ENCODE peak calls at places on chromosomes 12 and 14, in six cellular contexts. One of them, this sample, is unnamed.

GRCh38 chr12:111156304-111156703 is 212.6 kb downstream of the PHETA1 start:
- DNase-seq in cardiac muscle cell: no peak
- DNase-seq in astrocyte: no peak
- DNase-seq in heart left ventricle: no peak
- DNase-seq in stomach: no peak
- DNase-seq in IMR-90: no peak
- DNase-seq in this sample: no peak

GRCh38 chr12:62103736-62104135 is 156.5 kb upstream of the USP15 start:
- DNase-seq in cardiac muscle cell: no peak
- DNase-seq in astrocyte: no peak
- DNase-seq in heart left ventricle: no peak
- DNase-seq in stomach: no peak
- DNase-seq in IMR-90: no peak
- DNase-seq in this sample: no peak

GRCh38 chr12:23949212-23950010 is at the start of gene SOX5:
- DNase-seq in cardiac muscle cell: peak; percentile 69
- DNase-seq in astrocyte: peak; percentile 75
- DNase-seq in heart left ventricle: peak; percentile 47
- DNase-seq in stomach: peak; percentile 28
- DNase-seq in IMR-90: peak; percentile 68
- DNase-seq in this sample: no peak

GRCh38 chr12:95773320-95773719 is 17.2 kb downstream of the NTN4 start:
- DNase-seq in cardiac muscle cell: no peak
- DNase-seq in astrocyte: no peak
- DNase-seq in heart left ventricle: no peak
- DNase-seq in stomach: no peak
- DNase-seq in IMR-90: no peak
- DNase-seq in this sample: no peak

GRCh38 chr12:40028296-40028695 is 77.6 kb downstream of the SLC2A13 start:
- DNase-seq in cardiac muscle cell: no peak
- DNase-seq in astrocyte: no peak
- DNase-seq in heart left ventricle: no peak
- DNase-seq in stomach: no peak
- DNase-seq in IMR-90: no peak
- DNase-seq in this sample: no peak

GRCh38 chr12:5088586-5089264 is 45.0 kb downstream of the KCNA5 start:
- DNase-seq in cardiac muscle cell: peak; percentile 86
- DNase-seq in astrocyte: peak; percentile 72
- DNase-seq in heart left ventricle: no peak
- DNase-seq in stomach: no peak
- DNase-seq in IMR-90: peak; percentile 91
- DNase-seq in this sample: no peak

GRCh38 chr12:40561395-40561966 is 130.8 kb upstream of the CNTN1 start:
- DNase-seq in cardiac muscle cell: no peak
- DNase-seq in astrocyte: no peak
- DNase-seq in heart left ventricle: no peak
- DNase-seq in stomach: no peak
- DNase-seq in IMR-90: no peak
- DNase-seq in this sample: no peak

GRCh38 chr14:96056509-96057422 is 17.6 kb downstream of the C14orf132 start:
- DNase-seq in cardiac muscle cell: no peak
- DNase-seq in astrocyte: no peak
- DNase-seq in heart left ventricle: no peak
- DNase-seq in stomach: peak; percentile 36
- DNase-seq in IMR-90: no peak
- DNase-seq in this sample: peak; percentile 10

GRCh38 chr12:67280088-67280487 is 10.9 kb downstream of the CAND1 start:
- DNase-seq in cardiac muscle cell: no peak
- DNase-seq in astrocyte: no peak
- DNase-seq in heart left ventricle: no peak
- DNase-seq in stomach: no peak
- DNase-seq in IMR-90: no peak
- DNase-seq in this sample: no peak

GRCh38 chr14:58239259-58240210 is 5.1 kb upstream of the PSMA3 start:
- DNase-seq in cardiac muscle cell: peak; percentile 68
- DNase-seq in astrocyte: peak; percentile 27
- DNase-seq in heart left ventricle: peak; percentile 63
- DNase-seq in stomach: peak; percentile 82
- DNase-seq in IMR-90: peak; percentile 64
- DNase-seq in this sample: peak; percentile 89

GRCh38 chr12:117570608-117571007 is 209.2 kb upstream of the NOS1 start:
- DNase-seq in cardiac muscle cell: no peak
- DNase-seq in astrocyte: no peak
- DNase-seq in heart left ventricle: no peak
- DNase-seq in stomach: no peak
- DNase-seq in IMR-90: no peak
- DNase-seq in this sample: no peak

GRCh38 chr12:10068634-10069033 is 30.2 kb downstream of the CLEC1A start:
- DNase-seq in cardiac muscle cell: no peak
- DNase-seq in astrocyte: no peak
- DNase-seq in heart left ventricle: no peak
- DNase-seq in stomach: no peak
- DNase-seq in IMR-90: no peak
- DNase-seq in this sample: no peak

GRCh38 chr12:5827591-5827990 is 117.5 kb downstream of the ANO2 start:
- DNase-seq in cardiac muscle cell: no peak
- DNase-seq in astrocyte: no peak
- DNase-seq in heart left ventricle: no peak
- DNase-seq in stomach: no peak
- DNase-seq in IMR-90: no peak
- DNase-seq in this sample: no peak

GRCh38 chr14:96038920-96039632 is at the start of gene C14orf132:
- DNase-seq in cardiac muscle cell: peak; percentile 67
- DNase-seq in astrocyte: peak; percentile 24
- DNase-seq in heart left ventricle: peak; percentile 66
- DNase-seq in stomach: peak; percentile 58
- DNase-seq in IMR-90: peak; percentile 48
- DNase-seq in this sample: peak; percentile 66

GRCh38 chr12:55716582-55717396 is 943 bp downstream of the BLOC1S1 start:
- DNase-seq in cardiac muscle cell: no peak
- DNase-seq in astrocyte: no peak
- DNase-seq in heart left ventricle: peak; percentile 32
- DNase-seq in stomach: no peak
- DNase-seq in IMR-90: no peak
- DNase-seq in this sample: peak; percentile 15

GRCh38 chr14:32593290-32593942 is 264.3 kb downstream of the AKAP6 start:
- DNase-seq in cardiac muscle cell: peak; percentile 48
- DNase-seq in astrocyte: peak; percentile 94
- DNase-seq in heart left ventricle: no peak
- DNase-seq in stomach: no peak
- DNase-seq in IMR-90: peak; percentile 69
- DNase-seq in this sample: no peak

GRCh38 chr14:38357557-38357956 is 101.7 kb upstream of the CLEC14A start:
- DNase-seq in cardiac muscle cell: peak; percentile 91
- DNase-seq in astrocyte: peak; percentile 85
- DNase-seq in heart left ventricle: no peak
- DNase-seq in stomach: no peak
- DNase-seq in IMR-90: peak; percentile 92
- DNase-seq in this sample: no peak

GRCh38 chr14:104066279-104066678 is 19.2 kb upstream of the ASPG start:
- DNase-seq in cardiac muscle cell: no peak
- DNase-seq in astrocyte: no peak
- DNase-seq in heart left ventricle: no peak
- DNase-seq in stomach: no peak
- DNase-seq in IMR-90: no peak
- DNase-seq in this sample: no peak

GRCh38 chr12:319116-319515 is 56.5 kb upstream of the SLC6A13 start:
- DNase-seq in cardiac muscle cell: peak; percentile 13
- DNase-seq in astrocyte: peak; percentile 23
- DNase-seq in heart left ventricle: no peak
- DNase-seq in stomach: no peak
- DNase-seq in IMR-90: no peak
- DNase-seq in this sample: no peak

GRCh38 chr14:52918486-52918885 is 32.4 kb downstream of the FERMT2 start:
- DNase-seq in cardiac muscle cell: peak; percentile 57
- DNase-seq in astrocyte: peak; percentile 56
- DNase-seq in heart left ventricle: no peak
- DNase-seq in stomach: no peak
- DNase-seq in IMR-90: peak; percentile 81
- DNase-seq in this sample: peak; percentile 43

GRCh38 chr12:27025116-27025515 is 2.8 kb downstream of the MED21 start:
- DNase-seq in cardiac muscle cell: no peak
- DNase-seq in astrocyte: no peak
- DNase-seq in heart left ventricle: no peak
- DNase-seq in stomach: no peak
- DNase-seq in IMR-90: peak; percentile 15
- DNase-seq in this sample: no peak

GRCh38 chr12:130083002-130083401 is 79.3 kb upstream of the FZD10 start:
- DNase-seq in cardiac muscle cell: no peak
- DNase-seq in astrocyte: no peak
- DNase-seq in heart left ventricle: no peak
- DNase-seq in stomach: no peak
- DNase-seq in IMR-90: no peak
- DNase-seq in this sample: no peak

GRCh38 chr12:67988600-67988999 is 647 bp upstream of the IFNG-AS1 start:
- DNase-seq in cardiac muscle cell: no peak
- DNase-seq in astrocyte: no peak
- DNase-seq in heart left ventricle: no peak
- DNase-seq in stomach: no peak
- DNase-seq in IMR-90: no peak
- DNase-seq in this sample: no peak

GRCh38 chr14:35878272-35879140 is 52.4 kb downstream of the BRMS1L start:
- DNase-seq in cardiac muscle cell: peak; percentile 92
- DNase-seq in astrocyte: peak; percentile 87
- DNase-seq in heart left ventricle: peak; percentile 30
- DNase-seq in stomach: peak; percentile 34
- DNase-seq in IMR-90: peak; percentile 93
- DNase-seq in this sample: no peak
- TF ChIP-seq CTCF in cardiac muscle cell: no peak
- TF ChIP-seq CTCF in astrocyte: no peak
- TF ChIP-seq CTCF in heart left ventricle: no peak
- TF ChIP-seq CTCF in stomach: no peak
- TF ChIP-seq CTCF in IMR-90: no peak
- TF ChIP-seq CTCF in this sample: no peak

DNA sequence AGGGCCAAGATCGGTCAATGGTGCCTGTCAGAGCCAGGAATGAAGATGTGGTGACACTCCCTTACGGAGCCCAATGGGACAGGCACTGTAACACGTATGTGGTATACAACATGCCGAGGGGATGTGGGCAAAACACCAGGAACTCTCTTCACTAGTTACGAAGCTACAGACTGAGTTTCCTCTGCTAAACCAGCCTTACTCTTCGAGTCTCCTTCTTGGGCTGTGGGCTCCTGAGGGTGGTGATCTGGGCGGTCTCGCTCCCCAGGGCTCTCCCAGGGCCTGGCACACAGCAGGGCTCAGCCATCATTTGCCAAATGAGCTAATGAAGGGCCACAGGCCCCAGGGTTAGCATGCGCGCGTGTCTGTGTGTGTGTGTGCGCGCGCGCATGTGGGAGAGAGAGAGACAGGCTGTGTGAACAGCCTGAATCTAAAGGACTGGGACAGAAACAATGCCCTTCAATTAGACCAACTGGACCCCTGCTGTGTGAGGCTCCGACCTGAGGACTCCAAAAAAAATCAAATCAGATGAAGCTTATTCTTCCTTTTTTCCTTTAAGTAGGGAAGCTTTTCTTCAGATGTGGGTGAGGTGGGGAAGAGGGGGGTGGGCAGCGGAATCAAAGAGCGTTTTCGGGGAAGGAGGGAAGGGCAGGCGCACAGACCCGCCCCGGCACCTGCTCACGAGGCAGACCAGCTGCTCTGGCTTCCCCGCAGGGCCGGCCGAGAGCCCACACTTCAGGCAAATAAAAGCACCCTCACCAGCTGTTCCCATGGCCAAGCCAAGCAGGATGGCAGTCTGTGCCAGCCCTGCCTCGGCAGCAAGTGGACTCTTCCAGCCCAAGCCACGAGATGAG is 42.5 kb downstream of the CCDC88C start:
- DNase-seq in cardiac muscle cell: no peak
- DNase-seq in astrocyte: no peak
- DNase-seq in heart left ventricle: no peak
- DNase-seq in stomach: peak; percentile 76
- DNase-seq in IMR-90: no peak
- DNase-seq in this sample: no peak
- TF ChIP-seq CTCF in cardiac muscle cell: no peak
- TF ChIP-seq CTCF in astrocyte: no peak
- TF ChIP-seq CTCF in heart left ventricle: no peak
- TF ChIP-seq CTCF in stomach: no peak
- TF ChIP-seq CTCF in IMR-90: no peak
- TF ChIP-seq CTCF in this sample: no peak

GRCh38 chr14:24816011-24816928 is 182.3 kb upstream of the GZMB start:
- DNase-seq in cardiac muscle cell: peak; percentile 44
- DNase-seq in astrocyte: peak; percentile 68
- DNase-seq in heart left ventricle: peak; percentile 51
- DNase-seq in stomach: peak; percentile 47
- DNase-seq in IMR-90: peak; percentile 37
- DNase-seq in this sample: no peak

GRCh38 chr14:24816929-24817637 is 183.1 kb upstream of the GZMB start:
- DNase-seq in cardiac muscle cell: no peak
- DNase-seq in astrocyte: no peak
- DNase-seq in heart left ventricle: peak; percentile 58
- DNase-seq in stomach: no peak
- DNase-seq in IMR-90: no peak
- DNase-seq in this sample: no peak

GRCh38 chr14:24818823-24819341 is 184.9 kb upstream of the GZMB start:
- DNase-seq in cardiac muscle cell: no peak
- DNase-seq in astrocyte: no peak
- DNase-seq in heart left ventricle: no peak
- DNase-seq in stomach: no peak
- DNase-seq in IMR-90: no peak
- DNase-seq in this sample: no peak

GRCh38 chr14:24818054-24818822 is 184.2 kb upstream of the GZMB start:
- DNase-seq in cardiac muscle cell: peak; percentile 9
- DNase-seq in astrocyte: peak; percentile 62
- DNase-seq in heart left ventricle: no peak
- DNase-seq in stomach: no peak
- DNase-seq in IMR-90: no peak
- DNase-seq in this sample: no peak

DNA sequence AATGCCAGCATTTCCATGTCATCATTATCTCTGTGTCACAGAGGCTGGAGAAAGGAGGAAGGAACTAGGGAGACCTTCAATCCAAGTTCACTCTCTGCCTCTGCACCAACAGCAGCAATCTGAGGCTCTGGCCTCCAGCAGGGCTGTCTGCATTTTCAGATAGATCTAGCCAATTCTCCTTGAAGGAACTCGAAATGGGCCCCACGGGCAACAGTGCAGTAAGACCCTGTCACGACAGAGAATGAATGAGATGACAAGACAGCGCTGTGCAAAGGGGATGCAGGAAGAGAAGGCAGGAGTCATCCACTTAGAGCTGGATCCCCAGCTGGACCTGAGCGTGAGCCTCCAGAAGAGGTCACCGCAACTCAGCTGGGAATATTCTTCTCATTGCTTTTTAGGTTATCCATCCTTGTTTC is 183.7 kb upstream of the GZMB start:
- DNase-seq in cardiac muscle cell: peak; percentile 64
- DNase-seq in astrocyte: no peak
- DNase-seq in heart left ventricle: peak; percentile 38
- DNase-seq in stomach: no peak
- DNase-seq in IMR-90: peak; percentile 52
- DNase-seq in this sample: no peak
- TF ChIP-seq CTCF in cardiac muscle cell: peak; percentile 69
- TF ChIP-seq CTCF in astrocyte: peak; percentile 36
- TF ChIP-seq CTCF in heart left ventricle: no peak
- TF ChIP-seq CTCF in stomach: no peak
- TF ChIP-seq CTCF in IMR-90: peak; percentile 62
- TF ChIP-seq CTCF in this sample: no peak

DNA sequence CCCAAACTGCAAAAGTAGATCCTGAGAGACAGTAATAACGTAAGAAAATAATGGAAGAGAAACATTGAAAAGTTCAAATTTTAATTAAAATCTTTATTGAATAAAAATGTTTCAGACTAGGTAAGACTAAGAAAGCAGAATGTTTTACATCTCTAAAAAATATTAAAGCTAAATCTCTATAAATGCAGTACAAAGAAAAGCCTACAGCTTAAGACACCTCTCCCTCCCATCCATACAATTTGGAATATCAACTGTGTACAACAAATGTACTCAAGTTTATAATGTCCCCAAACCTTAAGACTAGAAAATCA is 8.5 kb upstream of the CERS5 start:
- DNase-seq in cardiac muscle cell: no peak
- DNase-seq in astrocyte: no peak
- DNase-seq in heart left ventricle: no peak
- DNase-seq in stomach: no peak
- DNase-seq in IMR-90: no peak
- DNase-seq in this sample: no peak
- TF ChIP-seq CTCF in cardiac muscle cell: no peak
- TF ChIP-seq CTCF in astrocyte: no peak
- TF ChIP-seq CTCF in heart left ventricle: no peak
- TF ChIP-seq CTCF in stomach: no peak
- TF ChIP-seq CTCF in IMR-90: no peak
- TF ChIP-seq CTCF in this sample: peak; percentile 38

This sample was measured in activated CD8-positive, alpha-beta T cell treated with anti-CD3 and anti-CD28 coated beads for 36 hours.